ENCODE peak calls at places on chromosomes 11 and 22, in five cellular contexts. C, A, S, U and X are unnamed samples.

GRCh38 chr11:1486054-1486825 is at the start of gene MOB2:
- DNase-seq in C (peak; percentile 7), A (peak; percentile 48), S (no peak), U (no peak), X (peak; percentile 50)

GRCh38 chr11:18321622-18321990 is 334 bp downstream of the HPS5 start:
- DNase-seq in C (no peak), A (no peak), S (no peak), U (no peak), X (no peak)

GRCh38 chr11:123494195-123495050 is 64.4 kb downstream of the GRAMD1B start:
- DNase-seq in C (no peak), A (no peak), S (no peak), U (no peak), X (no peak)

GRCh38 chr11:86595401-86595800 is 77.0 kb downstream of the ME3 start:
- DNase-seq in C (no peak), A (no peak), S (no peak), U (no peak), X (no peak)

GRCh38 chr11:102810943-102811528 is 13.1 kb upstream of the MMP1 start:
- DNase-seq in C (peak; percentile 47), A (no peak), S (no peak), U (no peak), X (no peak)

GRCh38 chr11:112280268-112281126 is 19.8 kb upstream of the PLET1 start:
- DNase-seq in C (peak; percentile 87), A (peak; percentile 33), S (peak; percentile 74), U (peak; percentile 81), X (peak; percentile 70)

GRCh38 chr11:17343907-17344306 is 7.7 kb upstream of the NCR3LG1 start:
- DNase-seq in C (peak; percentile 81), A (no peak), S (no peak), U (no peak), X (no peak)

GRCh38 chr11:1728281-1728680 is 22.1 kb downstream of the IFITM10 start:
- DNase-seq in C (no peak), A (no peak), S (no peak), U (no peak), X (no peak)

GRCh38 chr11:95734009-95734572 is 55.5 kb downstream of the FAM76B start:
- DNase-seq in C (no peak), A (no peak), S (no peak), U (no peak), X (no peak)

GRCh38 chr11:2445107-2445947 is 519 bp downstream of the KCNQ1 start:
- DNase-seq in C (no peak), A (peak; percentile 15), S (no peak), U (no peak), X (no peak)

GRCh38 chr11:45609337-45609736 is 56.1 kb downstream of the CHST1 start:
- DNase-seq in C (no peak), A (no peak), S (no peak), U (no peak), X (no peak)

GRCh38 chr11:7651140-7651551 is 22.2 kb downstream of the CYB5R2 start:
- DNase-seq in C (no peak), A (no peak), S (no peak), U (no peak), X (no peak)

GRCh38 chr11:88484873-88485621 is 147.5 kb upstream of the CTSC start:
- DNase-seq in C (peak; percentile 29), A (no peak), S (no peak), U (peak; percentile 27), X (no peak)

GRCh38 chr22:22235564-22235963 is 9.0 kb upstream of the VPREB1 start:
- DNase-seq in C (peak; percentile 19), A (no peak), S (no peak), U (peak; percentile 20), X (no peak)

GRCh38 chr11:33967451-33967850 is 75.6 kb upstream of the LMO2 start:
- DNase-seq in C (no peak), A (no peak), S (no peak), U (no peak), X (no peak)

GRCh38 chr11:45906096-45906682 is 882 bp downstream of the FREY1 start:
- DNase-seq in C (no peak), A (no peak), S (no peak), U (no peak), X (no peak)

GRCh38 chr11:120248551-120249278 is 8.8 kb downstream of the POU2F3 start:
- DNase-seq in C (peak; percentile 19), A (no peak), S (no peak), U (peak; percentile 47), X (no peak)

GRCh38 chr11:116707250-116707649 is 65.5 kb downstream of the BUD13 start:
- DNase-seq in C (no peak), A (no peak), S (no peak), U (no peak), X (no peak)

GRCh38 chr11:95451682-95452081 is 220.7 kb upstream of the SESN3 start:
- DNase-seq in C (peak; percentile 70), A (no peak), S (no peak), U (no peak), X (no peak)

GRCh38 chr11:64597671-64598101 is 6.7 kb downstream of the SLC22A12 start:
- DNase-seq in C (no peak), A (peak; percentile 8), S (no peak), U (no peak), X (no peak)

GRCh38 chr11:12587333-12587997 is 86.8 kb upstream of the TEAD1 start:
- DNase-seq in C (peak; percentile 39), A (no peak), S (no peak), U (peak; percentile 44), X (no peak)

GRCh38 chr22:36369922-36370781 is 17.6 kb downstream of the MYH9 start:
- DNase-seq in C (peak; percentile 57), A (peak; percentile 34), S (peak; percentile 74), U (no peak), X (peak; percentile 55)

GRCh38 chr11:73326929-73327811 is 19.1 kb downstream of the ARHGEF17 start:
- DNase-seq in C (peak; percentile 58), A (no peak), S (no peak), U (no peak), X (no peak)

GRCh38 chr11:75735181-75735845 is 17.7 kb downstream of the MOGAT2 start:
- DNase-seq in C (no peak), A (no peak), S (no peak), U (no peak), X (no peak)

GRCh38 chr22:32828561-32828960 is 27.1 kb downstream of the TIMP3 start:
- DNase-seq in C (no peak), A (no peak), S (peak; percentile 28), U (no peak), X (no peak)

GRCh38 chr22:32827061-32827602 is 25.6 kb downstream of the TIMP3 start:
- DNase-seq in C (no peak), A (no peak), S (no peak), U (no peak), X (no peak)

GRCh38 chr22:32826537-32826936 is 25.0 kb downstream of the TIMP3 start:
- DNase-seq in C (no peak), A (no peak), S (no peak), U (no peak), X (no peak)

GRCh38 chr22:32829451-32829851 is 27.9 kb downstream of the TIMP3 start:
- DNase-seq in C (no peak), A (no peak), S (no peak), U (no peak), X (no peak)

GRCh38 chr22:32828150-32828549 is 26.6 kb downstream of the TIMP3 start:
- DNase-seq in C (no peak), A (no peak), S (no peak), U (no peak), X (no peak)
- H3K36me3 ChIP-seq in C (peaks cover 2% of the 10 kb centered on the region), A (no peaks in the 10 kb centered on the region), S (no peaks in the 10 kb centered on the region), U (peaks cover 10% of the 10 kb centered on the region), X (peaks cover 8% of the 10 kb centered on the region)

DNA sequence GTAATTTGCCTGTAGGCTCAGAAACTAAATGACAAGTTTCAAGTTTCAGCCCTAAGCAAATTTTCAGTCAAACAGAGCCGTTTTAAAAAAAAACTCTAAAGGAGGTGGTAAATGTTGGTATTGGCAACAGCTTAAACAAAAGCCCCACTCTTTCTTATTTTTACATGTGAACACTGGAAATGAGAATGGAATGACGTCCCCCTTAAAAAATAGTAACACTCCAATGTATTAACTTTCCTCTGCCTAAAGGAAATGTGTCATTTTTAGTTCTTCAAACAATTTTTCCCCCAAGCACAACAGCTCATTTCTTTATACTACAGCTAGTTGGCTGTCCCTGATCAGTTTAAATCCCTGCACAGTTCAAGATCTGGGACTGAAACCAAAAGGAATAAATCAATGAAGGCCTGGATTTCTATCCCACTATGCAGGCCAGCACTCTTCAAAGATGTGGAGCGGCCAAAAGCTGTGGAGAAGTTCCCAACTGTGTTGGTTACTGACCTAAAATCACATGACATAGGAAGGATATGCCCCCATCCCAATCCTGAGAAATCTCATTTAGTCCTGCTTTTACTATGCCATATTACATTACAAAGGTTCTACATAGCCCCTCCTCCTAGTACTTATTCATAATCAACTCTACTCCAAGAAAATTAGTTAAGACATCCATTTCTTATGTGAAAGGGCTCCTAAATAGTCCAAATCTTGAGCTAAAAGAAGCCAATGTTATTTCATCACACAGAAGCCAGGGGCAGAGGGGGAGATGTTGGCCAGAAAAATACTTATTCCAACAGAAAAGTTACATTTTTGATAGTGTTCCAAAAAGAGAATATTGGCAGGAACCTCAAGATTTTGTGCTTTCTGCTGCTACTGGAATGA is 95.9 kb downstream of the CADM1 start:
- DNase-seq in C (peak; percentile 77), A (no peak), S (peak; percentile 18), U (no peak), X (no peak)
- H3K4me1 ChIP-seq in C (no peaks in the 10 kb centered on the region), A (peaks cover 20% of the 10 kb centered on the region), S (peaks cover 7% of the 10 kb centered on the region), U (no peaks in the 10 kb centered on the region), X (peaks cover 22% of the 10 kb centered on the region)

GRCh38 chr22:40634119-40634903 is 2.2 kb downstream of the MRTFA start:
- DNase-seq in C (no peak), A (no peak), S (no peak), U (no peak), X (no peak)
- H3K4me3 ChIP-seq in C (peak overlapping the region; percentile 93), A (peak overlapping the region; percentile 93), S (peak overlapping the region; percentile 53), U (no peak overlapping the region), X (peak overlapping the region; percentile 99)

GRCh38 chr11:68930991-68931855 is 27.5 kb downstream of the IGHMBP2 start:
- DNase-seq in C (no peak), A (no peak), S (no peak), U (no peak), X (no peak)
- H3K36me3 ChIP-seq in C (peaks cover 16% of the 10 kb centered on the region), A (peaks cover 98% of the 10 kb centered on the region), S (no peaks in the 10 kb centered on the region), U (peaks cover 81% of the 10 kb centered on the region), X (peaks cover 75% of the 10 kb centered on the region)

DNA sequence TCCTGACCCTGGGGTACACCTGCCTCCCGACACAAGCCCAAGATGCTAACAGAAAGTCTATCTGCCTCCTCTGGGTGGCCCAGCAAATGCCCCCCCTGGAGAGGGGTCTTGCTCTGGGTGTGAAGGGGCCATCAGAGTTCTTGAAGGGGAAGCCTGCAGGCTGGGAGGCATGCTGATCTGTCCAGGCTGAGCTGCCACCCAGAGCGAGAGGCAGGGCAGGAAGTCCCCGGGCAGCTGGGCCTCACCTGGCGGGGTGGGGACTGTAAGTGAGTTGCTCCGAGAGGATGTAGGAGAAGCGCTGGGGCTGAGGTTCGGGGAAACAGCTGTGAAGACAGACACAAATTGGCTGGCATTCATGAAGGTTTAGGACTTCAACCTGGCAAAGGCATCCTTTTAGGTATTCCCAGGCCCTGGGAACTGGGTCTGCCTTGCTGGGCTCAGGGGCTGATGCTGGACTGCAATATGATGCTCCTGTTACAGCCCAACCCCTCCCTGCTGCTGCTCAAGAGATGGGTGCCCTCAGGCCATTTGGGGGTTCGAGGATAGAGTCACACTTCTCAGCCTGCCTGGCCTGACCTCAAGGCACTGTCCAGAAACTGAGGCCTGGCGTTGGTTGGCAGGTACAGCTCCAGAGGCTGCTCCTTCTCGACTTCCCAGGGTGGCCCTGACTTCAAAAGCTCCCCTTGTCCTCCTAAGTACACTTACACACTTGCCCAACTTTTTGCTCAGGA is 60.2 kb upstream of the LYVE1 start:
- DNase-seq in C (no peak), A (no peak), S (no peak), U (no peak), X (no peak)
- H3K4me1 ChIP-seq in C (no peaks in the 10 kb centered on the region), A (peaks cover 13% of the 10 kb centered on the region), S (no peaks in the 10 kb centered on the region), U (peaks cover 6% of the 10 kb centered on the region), X (peaks cover 6% of the 10 kb centered on the region)